ENCODE peak calls at places on chromosome 19, in four cellular contexts. U is CD8-positive, alpha-beta T cell; P is ovary; S is cardiac muscle cell. G is an unnamed sample.

GRCh38 chr19:50459638-50460037 is 16.7 kb upstream of the EMC10 start:
- DNase-seq in U (no peak), P (no peak), S (no peak), G (no peak)

GRCh38 chr19:11345122-11345752 is 831 bp downstream of the TMEM205 start:
- DNase-seq in U (no peak), P (no peak), S (no peak), G (no peak)

GRCh38 chr19:30752201-30752600 is 380.0 kb downstream of the ZNF536 start:
- DNase-seq in U (no peak), P (no peak), S (no peak), G (no peak)

GRCh38 chr19:954272-954671 is 28.4 kb downstream of the ARID3A start:
- DNase-seq in U (no peak), P (no peak), S (no peak), G (no peak)

GRCh38 chr19:23799321-23799720 is 40.6 kb upstream of the ZNF681 start:
- DNase-seq in U (no peak), P (no peak), S (peak; percentile 9), G (no peak)

GRCh38 chr19:35066691-35067563 is 25.4 kb downstream of the HPN start:
- DNase-seq in U (peak; percentile 79), P (peak; percentile 76), S (peak; percentile 89), G (peak; percentile 82)

GRCh38 chr19:23541991-23542390 is 145.0 kb downstream of the ZNF675 start:
- DNase-seq in U (no peak), P (no peak), S (no peak), G (no peak)

GRCh38 chr19:33683881-33684549 is 62.3 kb downstream of the CHST8 start:
- DNase-seq in U (no peak), P (peak; percentile 42), S (peak; percentile 92), G (no peak)

GRCh38 chr19:35609881-35610353 is 2.6 kb upstream of the HAUS5 start:
- DNase-seq in U (no peak), P (no peak), S (no peak), G (no peak)

GRCh38 chr19:36112678-36113077 is 1.7 kb downstream of the OVOL3 start:
- DNase-seq in U (no peak), P (no peak), S (no peak), G (no peak)

GRCh38 chr19:21841081-21841783 is 5.2 kb upstream of the ZNF43 start:
- DNase-seq in U (no peak), P (no peak), S (no peak), G (no peak)

GRCh38 chr19:12789098-12789903 is 2.0 kb upstream of the JUNB start:
- DNase-seq in U (no peak), P (no peak), S (no peak), G (no peak)

DNA sequence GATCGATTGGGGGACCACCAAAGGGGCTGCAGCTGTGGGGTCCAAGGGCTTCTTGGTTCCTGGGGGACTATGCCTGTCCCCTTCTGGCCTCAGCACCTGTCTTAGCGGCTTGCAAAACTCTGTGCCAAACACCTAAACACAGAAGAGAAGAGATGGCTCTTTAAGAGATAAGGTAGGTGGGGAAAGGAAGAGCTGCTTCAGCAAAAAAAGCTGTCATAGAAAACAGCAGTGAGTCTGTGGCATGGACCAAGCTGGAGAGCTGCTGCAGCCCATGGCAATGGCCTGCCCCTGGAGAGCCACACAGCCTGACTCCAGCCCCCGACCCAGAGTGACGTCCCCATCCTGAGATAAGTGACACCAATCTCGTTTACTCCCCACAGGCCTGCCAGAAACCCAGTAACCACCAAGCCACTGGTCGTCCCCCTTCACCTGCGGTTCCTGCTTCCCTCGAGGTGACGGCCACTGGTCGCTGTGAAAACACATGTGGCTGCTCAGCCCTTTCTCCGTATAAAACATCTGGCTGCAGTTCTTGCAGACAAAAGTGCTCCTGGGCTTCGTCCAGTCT is 25.0 kb upstream of the NAPA start:
- DNase-seq in U (no peak), P (no peak), S (peak; percentile 18), G (no peak)
- H3K27ac ChIP-seq in U (no peak overlapping the region), P (no peak overlapping the region), S (no peak overlapping the region), G (no peak overlapping the region)

GRCh38 chr19:43455321-43456113 is 9.9 kb downstream of the LYPD3 start:
- DNase-seq in U (no peak), P (no peak), S (no peak), G (no peak)
- H3K27me3 ChIP-seq in U (no peaks in the 10 kb centered on the region), P (no peaks in the 10 kb centered on the region), S (no peaks in the 10 kb centered on the region), G (peaks cover 3% of the 10 kb centered on the region)

GRCh38 chr19:41353466-41354342 is at the start of gene TGFB1:
- DNase-seq in U (peak; percentile 91), P (peak; percentile 87), S (peak; percentile 77), G (peak; percentile 89)

GRCh38 chr19:41354343-41354974 is 737 bp upstream of the TGFB1 start:
- DNase-seq in U (no peak), P (peak; percentile 56), S (no peak), G (peak; percentile 28)

GRCh38 chr19:41351339-41352245 is 2.1 kb downstream of the TGFB1 start:
- DNase-seq in U (peak; percentile 72), P (peak; percentile 74), S (peak; percentile 48), G (peak; percentile 75)

GRCh38 chr19:41352279-41352608 is 1.5 kb downstream of the TGFB1 start:
- DNase-seq in U (no peak), P (no peak), S (no peak), G (no peak)

GRCh38 chr19:41352609-41353465 is 885 bp downstream of the TGFB1 start:
- DNase-seq in U (peak; percentile 65), P (peak; percentile 76), S (peak; percentile 65), G (peak; percentile 76)
- H3K27ac ChIP-seq in U (peak overlapping the region; percentile 76), P (peak overlapping the region; percentile 65), S (no peak overlapping the region), G (peak overlapping the region; percentile 94)

GRCh38 chr19:48866692-48867091 is 1.7 kb downstream of the PLEKHA4 start:
- DNase-seq in U (no peak), P (no peak), S (no peak), G (no peak)

GRCh38 chr19:48858984-48859710 is 9.3 kb downstream of the PLEKHA4 start:
- DNase-seq in U (no peak), P (no peak), S (no peak), G (peak; percentile 40)

GRCh38 chr19:48859711-48860572 is 8.5 kb downstream of the PLEKHA4 start:
- DNase-seq in U (no peak), P (no peak), S (no peak), G (peak; percentile 20)

GRCh38 chr19:48861313-48861712 is 7.1 kb downstream of the PLEKHA4 start:
- DNase-seq in U (no peak), P (no peak), S (no peak), G (no peak)

DNA sequence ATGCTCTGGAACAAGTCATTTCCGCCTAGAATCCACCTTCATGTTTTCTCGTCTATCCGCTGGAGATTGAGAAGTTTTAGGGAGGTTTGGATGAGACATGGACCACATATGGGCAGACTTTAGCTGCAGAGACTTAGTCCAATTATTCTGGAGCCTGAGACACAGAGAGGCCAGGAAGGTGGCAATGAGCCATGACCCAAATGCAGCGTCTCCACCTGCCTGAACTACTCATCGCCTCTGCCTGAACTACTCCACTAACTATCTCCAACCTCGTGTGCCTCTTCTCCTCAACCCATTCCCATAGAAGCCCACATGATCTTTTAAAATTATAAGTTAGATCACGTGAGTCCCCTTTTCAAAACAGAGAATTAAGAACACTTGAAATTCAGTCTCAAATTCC is 5.6 kb downstream of the PLEKHA4 start:
- DNase-seq in U (no peak), P (no peak), S (no peak), G (no peak)
- H3K27me3 ChIP-seq in U (no peaks in the 10 kb centered on the region), P (no peaks in the 10 kb centered on the region), S (no peaks in the 10 kb centered on the region), G (no peaks in the 10 kb centered on the region)

GRCh38 chr19:14563989-14564650 is 7.7 kb downstream of the NDUFB7 start:
- DNase-seq in U (no peak), P (no peak), S (no peak), G (no peak)

GRCh38 chr19:14561249-14561648 is 10.6 kb downstream of the NDUFB7 start:
- DNase-seq in U (no peak), P (no peak), S (no peak), G (no peak)

GRCh38 chr19:14561832-14562351 is 10.0 kb downstream of the NDUFB7 start:
- DNase-seq in U (no peak), P (no peak), S (peak; percentile 48), G (peak; percentile 57)

GRCh38 chr19:14563590-14563926 is 8.3 kb downstream of the NDUFB7 start:
- DNase-seq in U (no peak), P (no peak), S (no peak), G (no peak)

GRCh38 chr19:14562660-14563589 is 8.9 kb downstream of the NDUFB7 start:
- DNase-seq in U (no peak), P (no peak), S (no peak), G (no peak)
- H3K27ac ChIP-seq in U (no peak overlapping the region), P (peak overlapping the region; percentile 20), S (peak overlapping the region; percentile 92), G (peak overlapping the region; percentile 92)

GRCh38 chr19:28670894-28671293 is 542.1 kb downstream of the UQCRFS1 start:
- DNase-seq in U (no peak), P (no peak), S (no peak), G (no peak)
- H3K27me3 ChIP-seq in U (no peaks in the 10 kb centered on the region), P (no peaks in the 10 kb centered on the region), S (no peaks in the 10 kb centered on the region), G (no peaks in the 10 kb centered on the region)

GRCh38 chr19:3019211-3019854 is 9.7 kb downstream of the TLE2 start:
- DNase-seq in U (no peak), P (no peak), S (no peak), G (no peak)

GRCh38 chr19:3024509-3024869 is 4.6 kb downstream of the TLE2 start:
- DNase-seq in U (no peak), P (no peak), S (no peak), G (no peak)

GRCh38 chr19:3024870-3025515 is 4.1 kb downstream of the TLE2 start:
- DNase-seq in U (no peak), P (no peak), S (no peak), G (no peak)

GRCh38 chr19:3017923-3018322 is 11.2 kb downstream of the TLE2 start:
- DNase-seq in U (no peak), P (no peak), S (no peak), G (no peak)

DNA sequence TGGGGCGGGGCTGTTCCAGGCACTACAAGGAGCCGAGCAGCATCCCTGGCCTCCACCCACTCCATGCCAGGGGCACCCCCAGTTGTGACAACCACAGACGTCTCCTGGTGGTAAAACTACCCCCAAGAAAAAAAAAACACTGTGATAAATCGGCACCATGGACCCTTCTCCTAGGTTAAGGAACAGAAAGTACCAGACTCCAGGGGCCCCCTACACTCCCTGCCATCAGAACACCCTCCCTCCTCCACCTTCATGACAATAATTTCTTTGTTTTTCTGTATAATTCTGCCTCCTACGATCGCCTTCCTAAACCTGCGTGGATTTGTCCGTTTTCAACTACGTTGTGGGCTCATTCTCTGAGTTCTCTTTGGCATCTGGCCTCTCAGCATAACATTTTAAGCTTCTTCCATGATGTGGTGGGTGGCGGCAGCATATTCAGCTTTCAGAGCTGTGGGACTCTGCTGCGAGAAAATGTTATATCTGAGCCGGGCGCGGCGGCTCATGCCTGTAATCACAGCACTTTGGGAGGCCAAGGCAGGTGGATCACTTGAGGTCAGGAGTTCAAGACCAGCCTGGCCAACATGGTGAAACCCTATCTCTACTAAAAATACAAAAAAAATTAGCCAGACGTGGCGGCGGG is 8.6 kb downstream of the TLE2 start:
- DNase-seq in U (no peak), P (no peak), S (no peak), G (no peak)
- H3K27ac ChIP-seq in U (no peak overlapping the region), P (no peak overlapping the region), S (no peak overlapping the region), G (no peak overlapping the region)